ENCODE peak calls at places on chromosomes 13 and 19, in eight cellular contexts. Z is NCI-H1436; O is NCI-H146; J is stimulated activated CD8-positive, alpha-beta memory T cell treated with anti-CD3 and anti-CD28 coated beads, Interleukin-12 subunit alpha, Interleukin-12 subunit beta, amount 100 ng/mL, for 4 hours; F is small intestine; M is EL; E is neural progenitor cell; U is T-helper 1 cell. T is an unnamed sample.

GRCh38 chr13:112741185-112741755 is 51.4 kb downstream of the ATP11A start:
- DNase-seq in E (no peak), J (no peak), F (no peak), M (no peak), O (no peak), Z (no peak), U (no peak), T (no peak)

GRCh38 chr19:49497790-49498106 is 1.5 kb downstream of the RPS11 start:
- DNase-seq in U (no peak), F (no peak), J (no peak), E (no peak), Z (no peak), M (no peak), O (no peak), T (no peak)

GRCh38 chr19:50626011-50626410 is 13.7 kb downstream of the SYT3 start:
- DNase-seq in E (no peak), U (no peak), F (no peak), J (no peak), O (no peak), Z (no peak), M (no peak), T (no peak)

GRCh38 chr19:36116344-36116637 is 1.0 kb downstream of the TBCB start:
- DNase-seq in M (no peak), Z (no peak), U (no peak), O (no peak), E (no peak), J (no peak), F (no peak), T (no peak)

GRCh38 chr19:20787766-20788165 is 11.7 kb downstream of the ZNF66 start:
- DNase-seq in Z (no peak), U (no peak), J (no peak), M (peak), F (no peak), O (no peak), E (no peak), T (no peak)

GRCh38 chr13:91248249-91248648 is 99.2 kb upstream of the MIR17HG start:
- DNase-seq in U (no peak), J (no peak), M (no peak), O (no peak), Z (no peak), F (no peak), E (no peak), T (no peak)

GRCh38 chr19:51078104-51078503 is 4.6 kb downstream of the KLK14 start:
- DNase-seq in Z (no peak), U (no peak), J (no peak), O (no peak), M (no peak), E (no peak), F (no peak), T (no peak)

GRCh38 chr13:34224877-34225276 is 406.9 kb downstream of the RFC3 start:
- DNase-seq in M (no peak), U (no peak), O (no peak), F (no peak), J (no peak), Z (no peak), E (no peak), T (peak)

GRCh38 chr19:19937403-19937802 is 36.7 kb downstream of the ZNF93 start:
- DNase-seq in E (no peak), O (no peak), M (no peak), J (no peak), F (no peak), Z (no peak), U (no peak), T (no peak)

GRCh38 chr13:87798536-87798935 is 127.4 kb downstream of the SLITRK5 start:
- DNase-seq in E (no peak), J (no peak), F (no peak), Z (no peak), M (no peak), O (peak), U (no peak), T (no peak)

GRCh38 chr19:29259153-29259552 is 46.2 kb upstream of the UQCRFS1 start:
- DNase-seq in O (no peak), E (peak), J (no peak), U (no peak), Z (no peak), F (no peak), M (no peak), T (no peak)

GRCh38 chr19:29665215-29665825 is at the start of gene PLEKHF1:
- DNase-seq in F (peak), U (peak), J (peak), O (peak), Z (peak), E (peak), M (peak), T (peak)

GRCh38 chr13:75511226-75511625 is 26.4 kb downstream of the COMMD6 start:
- DNase-seq in U (no peak), Z (no peak), E (no peak), O (no peak), M (no peak), J (no peak), F (no peak), T (no peak)

GRCh38 chr19:3969435-3970312 is 1.2 kb downstream of the DAPK3 start:
- DNase-seq in O (no peak), F (peak), M (peak), Z (no peak), U (no peak), J (no peak), E (peak), T (peak)

GRCh38 chr19:50649433-50650391 is at the start of gene C19orf81:
- DNase-seq in J (no peak), M (peak), E (peak), U (no peak), Z (no peak), O (no peak), F (no peak), T (no peak)

GRCh38 chr19:41217741-41218140 is 1.3 kb upstream of the AXL start:
- DNase-seq in O (no peak), E (no peak), U (no peak), M (no peak), J (no peak), Z (no peak), F (no peak), T (no peak)

GRCh38 chr13:57813641-57814040 is 182.1 kb downstream of the PCDH17 start:
- DNase-seq in E (peak), U (no peak), O (no peak), J (no peak), M (no peak), Z (no peak), F (no peak), T (peak)

GRCh38 chr13:42083138-42083770 is 34.8 kb downstream of the DGKH start:
- DNase-seq in J (no peak), E (no peak), O (no peak), F (no peak), M (no peak), Z (no peak), U (no peak), T (no peak)

GRCh38 chr19:47623151-47623920 is 14.4 kb downstream of the BICRA start:
- DNase-seq in O (peak), F (peak), E (no peak), U (no peak), Z (no peak), M (no peak), J (no peak), T (no peak)

GRCh38 chr19:23916991-23917390 is 2.3 kb downstream of the ZNF726 start:
- DNase-seq in J (no peak), F (no peak), Z (no peak), E (no peak), M (peak), U (no peak), O (no peak), T (peak)

GRCh38 chr13:48116808-48117207 is 21.9 kb upstream of the MED4 start:
- DNase-seq in M (no peak), F (no peak), E (no peak), Z (no peak), U (no peak), J (no peak), O (no peak), T (no peak)

GRCh38 chr13:109123971-109124370 is 494.6 kb downstream of the MYO16 start:
- DNase-seq in Z (no peak), F (no peak), U (no peak), O (no peak), M (no peak), E (peak), J (no peak), T (no peak)

GRCh38 chr13:112441226-112441625 is 65.1 kb downstream of the SPACA7 start:
- DNase-seq in M (no peak), O (no peak), Z (no peak), F (no peak), E (no peak), J (no peak), U (no peak), T (no peak)

GRCh38 chr13:101698400-101698799 is 245.9 kb downstream of the ITGBL1 start:
- DNase-seq in E (no peak), Z (no peak), O (no peak), M (peak), J (no peak), U (no peak), F (no peak), T (no peak)

T was measured in fibroblast of lung.